ENCODE peak calls at places on chromosomes 13 and 19, in nine cellular contexts. B is H54; N is activated effector memory CD4-positive, alpha-beta T cell treated with anti-CD3 and anti-CD28 coated beads, Interleukin-2, amount 50 U/mL, for 16 hours; Y is stimulated activated CD4-positive, alpha-beta T cell treated with anti-CD3 and anti-CD28 coated beads, Interleukin-15, amount 100 ng/mL, for 1 hour; C is epithelial cell of esophagus; M is pancreas; X is OCI-LY7; Z is A549; P is mucosa of gallbladder. G is an unnamed sample.

GRCh38 chr13:109737606-109738005 is 48.8 kb downstream of the IRS2 start:
- DNase-seq in C (peak), Z (no peak), P (no peak), Y (no peak), X (no peak), N (no peak), M (no peak), B (no peak), G (no peak)

GRCh38 chr19:48913114-48913513 is 13.0 kb downstream of the NUCB1 start:
- DNase-seq in B (no peak), Y (no peak), P (no peak), X (peak), Z (no peak), C (no peak), N (no peak), M (no peak), G (no peak)

GRCh38 chr19:13122275-13122878 is 4.3 kb downstream of the NACC1 start:
- DNase-seq in B (no peak), P (no peak), C (no peak), N (no peak), Y (no peak), Z (no peak), M (no peak), X (no peak), G (no peak)

GRCh38 chr13:41496420-41497234 is 39.3 kb downstream of the RGCC start:
- DNase-seq in M (no peak), Z (no peak), X (no peak), P (no peak), B (no peak), N (no peak), Y (no peak), C (no peak), G (no peak)

GRCh38 chr13:82758056-82758455 is 1124.2 kb downstream of the SLITRK1 start:
- DNase-seq in N (no peak), M (no peak), B (peak), Y (no peak), Z (peak), P (no peak), C (peak), X (no peak), G (no peak)

GRCh38 chr19:44741841-44742352 is 6.6 kb upstream of the BCL3 start:
- DNase-seq in X (no peak), B (peak), C (peak), M (peak), Y (no peak), Z (peak), N (no peak), P (peak), G (peak)

GRCh38 chr19:4584670-4585460 is 25.4 kb upstream of the SEMA6B start:
- DNase-seq in M (no peak), B (no peak), P (no peak), C (no peak), Y (no peak), N (no peak), Z (no peak), X (no peak), G (no peak)

GRCh38 chr19:34276614-34277013 is 22.3 kb downstream of the GARRE1 start:
- DNase-seq in X (peak), B (no peak), M (no peak), Z (no peak), C (no peak), N (no peak), P (no peak), Y (no peak), G (no peak)

GRCh38 chr13:46926856-46927625 is 30.2 kb upstream of the HTR2A start:
- DNase-seq in P (no peak), B (no peak), Z (no peak), Y (no peak), C (no peak), N (no peak), X (no peak), M (no peak), G (no peak)

GRCh38 chr19:46622118-46622446 is 2.8 kb downstream of the PTGIR start:
- DNase-seq in N (no peak), P (no peak), B (no peak), M (no peak), Z (no peak), X (no peak), C (no peak), Y (no peak), G (no peak)

GRCh38 chr19:52492991-52493470 is 34.4 kb upstream of the ZNF808 start:
- DNase-seq in M (no peak), N (no peak), X (no peak), Y (no peak), C (peak), B (no peak), P (peak), Z (no peak), G (no peak)